ENCODE peak calls at places on chromosome 19, in five cellular contexts. One of them, this sample, is unnamed.

GRCh38 chr19:38434549-38435051 is 1.1 kb downstream of the RYR1 start:
- DNase-seq in heart left ventricle: peak; percentile 35
- DNase-seq in mesendoderm: peak; percentile 72
- DNase-seq in astrocyte: no peak
- DNase-seq in cardiac muscle cell: peak; percentile 85
- DNase-seq in this sample: peak; percentile 39

GRCh38 chr19:55149078-55150003 is at the start of gene TNNT1:
- DNase-seq in heart left ventricle: peak; percentile 52
- DNase-seq in mesendoderm: peak; percentile 86
- DNase-seq in astrocyte: no peak
- DNase-seq in cardiac muscle cell: peak; percentile 51
- DNase-seq in this sample: no peak

GRCh38 chr19:42121666-42122069 is 10.6 kb downstream of the POU2F2 start:
- DNase-seq in heart left ventricle: peak; percentile 63
- DNase-seq in mesendoderm: peak; percentile 49
- DNase-seq in astrocyte: peak; percentile 69
- DNase-seq in cardiac muscle cell: no peak
- DNase-seq in this sample: peak; percentile 39

GRCh38 chr19:44728178-44728577 is 20.3 kb upstream of the BCL3 start:
- DNase-seq in heart left ventricle: no peak
- DNase-seq in mesendoderm: no peak
- DNase-seq in astrocyte: no peak
- DNase-seq in cardiac muscle cell: no peak
- DNase-seq in this sample: no peak

GRCh38 chr19:1619703-1620102 is 14.4 kb upstream of the UQCR11 start:
- DNase-seq in heart left ventricle: no peak
- DNase-seq in mesendoderm: no peak
- DNase-seq in astrocyte: no peak
- DNase-seq in cardiac muscle cell: no peak
- DNase-seq in this sample: no peak

GRCh38 chr19:32343550-32344262 is 1.7 kb upstream of the ZNF507 start:
- DNase-seq in heart left ventricle: no peak
- DNase-seq in mesendoderm: peak; percentile 8
- DNase-seq in astrocyte: no peak
- DNase-seq in cardiac muscle cell: no peak
- DNase-seq in this sample: no peak

GRCh38 chr19:788821-789472 is 8.3 kb upstream of the PTBP1 start:
- DNase-seq in heart left ventricle: no peak
- DNase-seq in mesendoderm: peak; percentile 77
- DNase-seq in astrocyte: no peak
- DNase-seq in cardiac muscle cell: no peak
- DNase-seq in this sample: no peak

GRCh38 chr19:54646331-54646841 is 16.1 kb downstream of the LILRB1 start:
- DNase-seq in heart left ventricle: no peak
- DNase-seq in mesendoderm: no peak
- DNase-seq in astrocyte: no peak
- DNase-seq in cardiac muscle cell: no peak
- DNase-seq in this sample: no peak

GRCh38 chr19:39917561-39918182 is 16.8 kb downstream of the FCGBP start:
- DNase-seq in heart left ventricle: no peak
- DNase-seq in mesendoderm: no peak
- DNase-seq in astrocyte: no peak
- DNase-seq in cardiac muscle cell: no peak
- DNase-seq in this sample: no peak

GRCh38 chr19:52688335-52688734 is 46.5 kb downstream of the ZNF611 start:
- DNase-seq in heart left ventricle: no peak
- DNase-seq in mesendoderm: no peak
- DNase-seq in astrocyte: no peak
- DNase-seq in cardiac muscle cell: no peak
- DNase-seq in this sample: no peak

GRCh38 chr19:610071-610800 is 20.6 kb downstream of the HCN2 start:
- DNase-seq in heart left ventricle: no peak
- DNase-seq in mesendoderm: no peak
- DNase-seq in astrocyte: no peak
- DNase-seq in cardiac muscle cell: no peak
- DNase-seq in this sample: no peak

GRCh38 chr19:33621811-33622504 is at the start of gene CHST8:
- DNase-seq in heart left ventricle: peak; percentile 39
- DNase-seq in mesendoderm: peak; percentile 74
- DNase-seq in astrocyte: peak; percentile 18
- DNase-seq in cardiac muscle cell: peak; percentile 80
- DNase-seq in this sample: peak; percentile 45

GRCh38 chr19:2532252-2533071 is 56.5 kb downstream of the GADD45B start:
- DNase-seq in heart left ventricle: no peak
- DNase-seq in mesendoderm: no peak
- DNase-seq in astrocyte: peak; percentile 90
- DNase-seq in cardiac muscle cell: no peak
- DNase-seq in this sample: no peak

GRCh38 chr19:10797541-10798256 is 38.3 kb downstream of the TMED1 start:
- DNase-seq in heart left ventricle: no peak
- DNase-seq in mesendoderm: no peak
- DNase-seq in astrocyte: no peak
- DNase-seq in cardiac muscle cell: no peak
- DNase-seq in this sample: no peak

GRCh38 chr19:44903602-44904425 is 1.8 kb upstream of the APOE start:
- DNase-seq in heart left ventricle: peak; percentile 59
- DNase-seq in mesendoderm: peak; percentile 74
- DNase-seq in astrocyte: no peak
- DNase-seq in cardiac muscle cell: peak; percentile 69
- DNase-seq in this sample: peak; percentile 78

GRCh38 chr19:14073232-14073924 is 792 bp downstream of the MISP3 start:
- DNase-seq in heart left ventricle: peak; percentile 77
- DNase-seq in mesendoderm: peak; percentile 72
- DNase-seq in astrocyte: peak; percentile 77
- DNase-seq in cardiac muscle cell: peak; percentile 86
- DNase-seq in this sample: peak; percentile 66

GRCh38 chr19:43446746-43447489 is 18.5 kb downstream of the LYPD3 start:
- DNase-seq in heart left ventricle: peak; percentile 73
- DNase-seq in mesendoderm: peak; percentile 80
- DNase-seq in astrocyte: peak; percentile 20
- DNase-seq in cardiac muscle cell: peak; percentile 81
- DNase-seq in this sample: peak; percentile 80

GRCh38 chr19:3218037-3218661 is 6.3 kb upstream of the CELF5 start:
- DNase-seq in heart left ventricle: no peak
- DNase-seq in mesendoderm: no peak
- DNase-seq in astrocyte: no peak
- DNase-seq in cardiac muscle cell: no peak
- DNase-seq in this sample: no peak

GRCh38 chr19:10419200-10419645 is 1.1 kb upstream of the PDE4A start:
- DNase-seq in heart left ventricle: no peak
- DNase-seq in mesendoderm: no peak
- DNase-seq in astrocyte: no peak
- DNase-seq in cardiac muscle cell: no peak
- DNase-seq in this sample: no peak

GRCh38 chr19:518292-519231 is 11.3 kb downstream of the TPGS1 start:
- DNase-seq in heart left ventricle: no peak
- DNase-seq in mesendoderm: peak; percentile 93
- DNase-seq in astrocyte: no peak
- DNase-seq in cardiac muscle cell: peak; percentile 59
- DNase-seq in this sample: no peak

GRCh38 chr19:7787602-7788177 is 24.6 kb downstream of the CLEC4M start:
- DNase-seq in heart left ventricle: no peak
- DNase-seq in mesendoderm: no peak
- DNase-seq in astrocyte: no peak
- DNase-seq in cardiac muscle cell: no peak
- DNase-seq in this sample: no peak
- H3K27me3 ChIP-seq in heart left ventricle: peaks cover 74% of the 10 kb centered on the region
- H3K27me3 ChIP-seq in mesendoderm: peaks cover 21% of the 10 kb centered on the region
- H3K27me3 ChIP-seq in astrocyte: peaks cover 18% of the 10 kb centered on the region
- H3K27me3 ChIP-seq in cardiac muscle cell: peaks cover 81% of the 10 kb centered on the region
- H3K27me3 ChIP-seq in this sample: peaks cover 83% of the 10 kb centered on the region

GRCh38 chr19:19405919-19406877 is 723 bp downstream of the GATAD2A start:
- DNase-seq in heart left ventricle: peak; percentile 63
- DNase-seq in mesendoderm: peak; percentile 55
- DNase-seq in astrocyte: peak; percentile 46
- DNase-seq in cardiac muscle cell: peak; percentile 69
- DNase-seq in this sample: peak; percentile 58

GRCh38 chr19:19407640-19407933 is 2.1 kb downstream of the GATAD2A start:
- DNase-seq in heart left ventricle: no peak
- DNase-seq in mesendoderm: no peak
- DNase-seq in astrocyte: no peak
- DNase-seq in cardiac muscle cell: no peak
- DNase-seq in this sample: no peak

GRCh38 chr19:19409235-19410030 is 4.0 kb downstream of the GATAD2A start:
- DNase-seq in heart left ventricle: no peak
- DNase-seq in mesendoderm: peak; percentile 17
- DNase-seq in astrocyte: no peak
- DNase-seq in cardiac muscle cell: no peak
- DNase-seq in this sample: no peak

GRCh38 chr19:19406878-19407639 is 1.6 kb downstream of the GATAD2A start:
- DNase-seq in heart left ventricle: no peak
- DNase-seq in mesendoderm: no peak
- DNase-seq in astrocyte: peak; percentile 43
- DNase-seq in cardiac muscle cell: no peak
- DNase-seq in this sample: no peak

GRCh38 chr19:19410553-19411550 is 5.4 kb downstream of the GATAD2A start:
- DNase-seq in heart left ventricle: no peak
- DNase-seq in mesendoderm: peak; percentile 13
- DNase-seq in astrocyte: no peak
- DNase-seq in cardiac muscle cell: no peak
- DNase-seq in this sample: no peak
- H3K4me1 ChIP-seq in heart left ventricle: peaks cover 9% of the 10 kb centered on the region
- H3K4me1 ChIP-seq in mesendoderm: peaks cover 19% of the 10 kb centered on the region
- H3K4me1 ChIP-seq in astrocyte: peaks cover 13% of the 10 kb centered on the region
- H3K4me1 ChIP-seq in cardiac muscle cell: peaks cover 34% of the 10 kb centered on the region
- H3K4me1 ChIP-seq in this sample: peaks cover 19% of the 10 kb centered on the region

GRCh38 chr19:49427339-49427738 is 2.2 kb downstream of the GFY start:
- DNase-seq in heart left ventricle: no peak
- DNase-seq in mesendoderm: no peak
- DNase-seq in astrocyte: no peak
- DNase-seq in cardiac muscle cell: no peak
- DNase-seq in this sample: no peak
- H3K27me3 ChIP-seq in heart left ventricle: peaks cover 99% of the 10 kb centered on the region
- H3K27me3 ChIP-seq in mesendoderm: peaks cover 33% of the 10 kb centered on the region
- H3K27me3 ChIP-seq in astrocyte: peaks cover 90% of the 10 kb centered on the region
- H3K27me3 ChIP-seq in cardiac muscle cell: peaks cover 72% of the 10 kb centered on the region
- H3K27me3 ChIP-seq in this sample: peaks cover 100% of the 10 kb centered on the region

DNA sequence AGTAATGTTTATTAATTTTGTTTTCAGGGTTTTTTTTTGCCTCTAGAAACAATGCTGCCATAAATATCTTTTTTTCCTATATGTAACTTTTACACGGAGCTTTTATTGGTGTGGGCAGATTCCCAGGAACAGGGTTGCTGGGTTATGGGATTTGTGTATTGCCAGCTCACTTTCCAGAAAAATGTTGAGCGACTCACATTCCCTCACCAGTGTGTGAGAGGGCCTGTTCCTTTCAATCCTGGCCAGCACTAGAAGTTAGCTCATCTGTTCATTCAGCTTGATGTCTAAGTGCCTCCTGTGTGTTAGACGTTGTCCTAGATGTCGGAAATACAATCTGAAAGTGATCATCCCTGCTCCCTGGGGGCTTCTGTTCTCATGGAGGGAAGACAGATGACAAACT is 2.6 kb downstream of the ZNF71 start:
- DNase-seq in heart left ventricle: no peak
- DNase-seq in mesendoderm: no peak
- DNase-seq in astrocyte: peak; percentile 9
- DNase-seq in cardiac muscle cell: no peak
- DNase-seq in this sample: no peak
- H3K4me1 ChIP-seq in heart left ventricle: no peaks in the 10 kb centered on the region
- H3K4me1 ChIP-seq in mesendoderm: peaks cover 2% of the 10 kb centered on the region
- H3K4me1 ChIP-seq in astrocyte: peaks cover 11% of the 10 kb centered on the region
- H3K4me1 ChIP-seq in cardiac muscle cell: no peaks in the 10 kb centered on the region
- H3K4me1 ChIP-seq in this sample: no peaks in the 10 kb centered on the region

GRCh38 chr19:13037161-13037560 is 41.9 kb downstream of the NFIX start:
- DNase-seq in heart left ventricle: no peak
- DNase-seq in mesendoderm: peak; percentile 83
- DNase-seq in astrocyte: peak; percentile 91
- DNase-seq in cardiac muscle cell: no peak
- DNase-seq in this sample: no peak
- H3K27me3 ChIP-seq in heart left ventricle: no peaks in the 10 kb centered on the region
- H3K27me3 ChIP-seq in mesendoderm: no peaks in the 10 kb centered on the region
- H3K27me3 ChIP-seq in astrocyte: no peaks in the 10 kb centered on the region
- H3K27me3 ChIP-seq in cardiac muscle cell: peaks cover 96% of the 10 kb centered on the region
- H3K27me3 ChIP-seq in this sample: no peaks in the 10 kb centered on the region

GRCh38 chr19:4396949-4397783 is 3.2 kb downstream of the SH3GL1 start:
- DNase-seq in heart left ventricle: no peak
- DNase-seq in mesendoderm: no peak
- DNase-seq in astrocyte: no peak
- DNase-seq in cardiac muscle cell: no peak
- DNase-seq in this sample: no peak
- H3K4me1 ChIP-seq in heart left ventricle: peaks cover 23% of the 10 kb centered on the region
- H3K4me1 ChIP-seq in mesendoderm: no peaks in the 10 kb centered on the region
- H3K4me1 ChIP-seq in astrocyte: peaks cover 21% of the 10 kb centered on the region
- H3K4me1 ChIP-seq in cardiac muscle cell: peaks cover 21% of the 10 kb centered on the region
- H3K4me1 ChIP-seq in this sample: peaks cover 83% of the 10 kb centered on the region

DNA sequence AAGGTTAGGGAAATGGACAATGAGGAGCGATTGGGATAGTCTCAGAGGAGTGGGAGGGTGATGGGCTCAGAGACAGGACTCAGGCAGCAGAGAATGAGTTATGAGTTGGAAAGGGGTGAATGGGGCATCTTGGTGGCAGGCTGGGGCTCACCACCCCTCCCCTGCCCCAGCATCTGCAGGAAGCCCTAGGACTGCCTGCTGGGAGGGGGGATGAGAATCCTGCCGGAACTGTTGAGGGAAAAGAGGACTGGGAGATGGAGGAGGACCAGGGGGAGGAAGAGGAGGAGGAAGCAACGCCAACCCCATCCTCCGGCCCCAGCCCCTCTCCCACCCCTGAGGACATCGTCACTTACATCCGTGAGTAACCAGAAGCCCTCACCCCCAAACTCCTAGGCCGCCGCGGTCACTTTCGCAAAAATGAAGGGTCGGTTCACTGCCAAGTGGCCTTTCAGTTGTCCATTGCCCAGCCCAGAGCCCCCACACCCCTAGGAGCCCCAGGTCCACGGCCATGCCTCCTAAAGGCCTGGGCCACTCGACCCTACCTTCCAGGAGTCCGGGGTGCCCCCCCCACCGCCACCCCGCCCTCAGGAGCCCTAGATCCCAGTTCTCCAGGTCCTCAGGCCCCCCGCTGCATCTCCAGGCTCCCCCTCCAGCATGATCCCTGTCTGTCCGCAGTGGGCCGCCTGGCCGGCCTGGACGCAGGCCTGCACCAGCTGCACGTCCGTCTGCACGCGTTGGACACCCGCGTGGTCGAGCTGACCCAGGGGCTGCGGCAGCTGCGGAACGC is 764 bp downstream of the CLEC11A start:
- DNase-seq in heart left ventricle: no peak
- DNase-seq in mesendoderm: no peak
- DNase-seq in astrocyte: no peak
- DNase-seq in cardiac muscle cell: no peak
- DNase-seq in this sample: no peak
- H3K27me3 ChIP-seq in heart left ventricle: peaks cover 60% of the 10 kb centered on the region
- H3K27me3 ChIP-seq in mesendoderm: peaks cover 3% of the 10 kb centered on the region
- H3K27me3 ChIP-seq in astrocyte: no peaks in the 10 kb centered on the region
- H3K27me3 ChIP-seq in cardiac muscle cell: peaks cover 13% of the 10 kb centered on the region
- H3K27me3 ChIP-seq in this sample: peaks cover 90% of the 10 kb centered on the region

GRCh38 chr19:5969476-5969875 is 8.5 kb downstream of the RANBP3 start:
- DNase-seq in heart left ventricle: no peak
- DNase-seq in mesendoderm: no peak
- DNase-seq in astrocyte: no peak
- DNase-seq in cardiac muscle cell: no peak
- DNase-seq in this sample: no peak

GRCh38 chr19:5973867-5974635 is 3.9 kb downstream of the RANBP3 start:
- DNase-seq in heart left ventricle: no peak
- DNase-seq in mesendoderm: no peak
- DNase-seq in astrocyte: no peak
- DNase-seq in cardiac muscle cell: no peak
- DNase-seq in this sample: no peak

GRCh38 chr19:5972355-5972731 is 5.6 kb downstream of the RANBP3 start:
- DNase-seq in heart left ventricle: no peak
- DNase-seq in mesendoderm: no peak
- DNase-seq in astrocyte: no peak
- DNase-seq in cardiac muscle cell: no peak
- DNase-seq in this sample: no peak

GRCh38 chr19:5973376-5973775 is 4.6 kb downstream of the RANBP3 start:
- DNase-seq in heart left ventricle: no peak
- DNase-seq in mesendoderm: no peak
- DNase-seq in astrocyte: no peak
- DNase-seq in cardiac muscle cell: no peak
- DNase-seq in this sample: no peak

GRCh38 chr19:5971714-5972354 is 6.1 kb downstream of the RANBP3 start:
- DNase-seq in heart left ventricle: no peak
- DNase-seq in mesendoderm: no peak
- DNase-seq in astrocyte: no peak
- DNase-seq in cardiac muscle cell: no peak
- DNase-seq in this sample: no peak
- H3K4me1 ChIP-seq in heart left ventricle: peaks cover 46% of the 10 kb centered on the region
- H3K4me1 ChIP-seq in mesendoderm: peaks cover 12% of the 10 kb centered on the region
- H3K4me1 ChIP-seq in astrocyte: peaks cover 27% of the 10 kb centered on the region
- H3K4me1 ChIP-seq in cardiac muscle cell: peaks cover 15% of the 10 kb centered on the region
- H3K4me1 ChIP-seq in this sample: peaks cover 81% of the 10 kb centered on the region

This sample was measured in heart right ventricle.